ENCODE peak calls at places on chromosomes 6 and 20, in ten cellular contexts. Q is right atrium auricular region, Z is K562, E is Peyer's patch, B is astrocyte, H is body of pancreas, D is upper lobe of left lung, U is cardiac muscle cell, F is mammary epithelial cell, W is endothelial cell of umbilical vein. C is an unnamed sample.

GRCh38 chr6:8006208-8006607 is 58.0 kb downstream of the BLOC1S5 start:
- DNase-seq in W (peak; percentile 80), H (no peak), Q (no peak), F (peak; percentile 13), Z (peak; percentile 55), U (peak; percentile 70), E (no peak), B (no peak), D (no peak), C (no peak)

GRCh38 chr6:53151676-53152075 is 3.0 kb upstream of the GCM1 start:
- DNase-seq in D (no peak), W (no peak), H (no peak), E (no peak), Z (peak; percentile 25), U (peak; percentile 26), F (no peak), Q (no peak), B (no peak), C (no peak)

GRCh38 chr20:4038047-4038459 is 22.7 kb upstream of the RNF24 start:
- DNase-seq in Q (no peak), W (no peak), Z (peak; percentile 77), E (peak; percentile 76), H (peak; percentile 33), D (peak; percentile 63), U (peak; percentile 87), B (peak; percentile 86), F (peak; percentile 75), C (peak; percentile 60)

GRCh38 chr6:109457596-109457996 is 2.0 kb upstream of the MICAL1 start:
- DNase-seq in U (no peak), E (no peak), F (no peak), B (no peak), D (no peak), H (no peak), W (no peak), Z (no peak), Q (no peak), C (no peak)

GRCh38 chr6:144158133-144158532 is 7.8 kb downstream of the STX11 start:
- DNase-seq in B (peak; percentile 92), H (peak; percentile 55), U (peak; percentile 97), D (no peak), Z (no peak), W (peak; percentile 79), Q (peak; percentile 76), E (no peak), F (peak; percentile 46), C (peak; percentile 79)

GRCh38 chr6:147922764-147923163 is 414.3 kb downstream of the SAMD5 start:
- DNase-seq in U (no peak), F (no peak), H (no peak), E (no peak), Q (no peak), D (no peak), Z (no peak), B (no peak), W (no peak), C (no peak)

GRCh38 chr6:148177589-148178233 is 164.9 kb upstream of the SASH1 start:
- DNase-seq in Q (peak; percentile 67), Z (peak; percentile 34), D (no peak), E (peak; percentile 20), W (peak; percentile 72), H (peak; percentile 70), F (peak; percentile 35), U (peak; percentile 79), B (no peak), C (peak; percentile 81)

GRCh38 chr20:23832775-23833508 is 6.4 kb upstream of the CST2 start:
- DNase-seq in H (no peak), W (no peak), D (no peak), B (no peak), Z (no peak), F (peak; percentile 70), U (no peak), Q (no peak), E (no peak), C (no peak)

GRCh38 chr6:129432738-129433137 is 277.2 kb downstream of the ARHGAP18 start:
- DNase-seq in F (peak; percentile 9), Q (no peak), Z (peak; percentile 8), B (no peak), E (no peak), H (no peak), D (no peak), U (peak; percentile 3), W (no peak), C (no peak)
- TF ChIP-seq CTCF in F (peak; percentile 39), Q (peak; percentile 20), Z (peak; percentile 15), B (no peak), E (no peak), H (no peak), D (no peak), U (no peak), W (peak; percentile 15), C (no peak)

GRCh38 chr6:20907486-20908071 is 373.3 kb downstream of the CDKAL1 start:
- DNase-seq in H (no peak), E (no peak), W (no peak), F (no peak), U (no peak), D (peak; percentile 33), B (no peak), Z (peak; percentile 15), Q (no peak), C (no peak)

GRCh38 chr6:20905377-20905776 is 371.1 kb downstream of the CDKAL1 start:
- DNase-seq in H (no peak), D (no peak), U (no peak), Z (no peak), E (no peak), B (no peak), F (no peak), Q (no peak), W (no peak), C (no peak)

GRCh38 chr6:20911826-20912225 is 377.6 kb downstream of the CDKAL1 start:
- DNase-seq in B (no peak), U (no peak), D (no peak), H (no peak), F (no peak), E (no peak), Z (no peak), Q (no peak), W (no peak), C (no peak)

GRCh38 chr6:20909621-20910020 is 375.4 kb downstream of the CDKAL1 start:
- DNase-seq in E (no peak), F (no peak), B (no peak), H (peak; percentile 76), Z (no peak), W (no peak), U (no peak), D (no peak), Q (no peak), C (no peak)

DNA sequence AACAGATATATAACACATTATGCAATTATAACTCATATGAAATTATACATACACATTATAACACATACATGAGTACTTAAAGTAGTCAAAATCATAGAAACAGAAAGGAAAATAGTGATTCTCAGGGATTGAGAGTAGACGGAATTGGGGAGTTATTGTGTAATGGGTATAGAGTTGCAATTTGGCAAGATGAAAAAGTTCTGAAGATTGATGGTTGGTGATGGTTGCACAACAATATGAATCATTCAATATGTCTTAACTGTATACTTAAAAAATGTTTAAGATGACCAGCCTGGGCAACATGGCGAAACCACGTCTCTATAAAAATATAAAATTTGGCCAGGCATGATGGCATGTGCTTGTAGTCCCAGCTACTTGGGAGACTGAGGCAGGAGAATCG is 372.7 kb downstream of the CDKAL1 start:
- DNase-seq in Z (no peak), H (no peak), W (no peak), D (no peak), B (peak; percentile 76), F (peak; percentile 76), E (no peak), Q (no peak), U (peak; percentile 92), C (no peak)
- H3K4me1 ChIP-seq in Z (no peaks in the 10 kb centered on the region), H (peaks cover 9% of the 10 kb centered on the region), W (peaks cover 8% of the 10 kb centered on the region), D (no peaks in the 10 kb centered on the region), B (no peaks in the 10 kb centered on the region), F (peaks cover 2% of the 10 kb centered on the region), E (no peaks in the 10 kb centered on the region), Q (no peaks in the 10 kb centered on the region), U (no peaks in the 10 kb centered on the region), C (no peaks in the 10 kb centered on the region)

GRCh38 chr20:20710847-20711315 is 1.6 kb downstream of the RALGAPA2 start:
- DNase-seq in Z (no peak), Q (no peak), E (no peak), F (peak; percentile 52), W (peak; percentile 34), B (no peak), U (no peak), D (no peak), H (peak; percentile 77), C (peak; percentile 40)

GRCh38 chr20:20709858-20710257 is 2.6 kb downstream of the RALGAPA2 start:
- DNase-seq in Q (no peak), D (no peak), W (peak; percentile 55), U (no peak), E (no peak), F (no peak), Z (no peak), B (no peak), H (no peak), C (no peak)

GRCh38 chr20:20712004-20712473 is 405 bp downstream of the RALGAPA2 start:
- DNase-seq in Z (no peak), W (peak; percentile 18), D (no peak), E (no peak), B (no peak), U (no peak), H (peak; percentile 53), F (no peak), Q (no peak), C (peak; percentile 59)

GRCh38 chr20:20711413-20711812 is 1.0 kb downstream of the RALGAPA2 start:
- DNase-seq in Z (no peak), W (peak; percentile 21), H (peak; percentile 25), B (no peak), U (no peak), F (peak; percentile 8), Q (no peak), D (no peak), E (peak; percentile 35), C (peak; percentile 28)

DNA sequence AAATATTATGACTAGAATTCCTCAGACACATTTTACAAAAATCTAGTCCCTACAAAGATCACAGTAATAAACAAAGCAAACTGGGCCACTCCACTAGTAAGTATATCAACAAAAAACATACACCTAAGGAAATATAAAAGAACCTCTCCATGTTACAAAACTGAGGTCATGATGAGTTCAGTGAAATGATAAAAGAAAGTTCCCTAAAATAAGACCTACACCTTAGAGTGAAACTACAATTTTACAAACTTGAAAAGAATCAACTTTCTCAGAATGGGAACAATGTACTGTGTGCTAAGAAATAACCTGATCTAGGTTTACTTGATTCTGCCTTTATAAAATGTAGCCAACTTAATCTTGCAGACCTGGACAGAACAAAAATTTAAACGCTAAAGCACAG is 2.0 kb downstream of the RALGAPA2 start:
- DNase-seq in W (no peak), E (no peak), D (no peak), F (no peak), U (no peak), Z (no peak), B (no peak), H (no peak), Q (no peak), C (no peak)
- H3K27ac ChIP-seq in W (no peak overlapping the region), E (peak overlapping the region; percentile 94), D (peak overlapping the region; percentile 94), F (no peak overlapping the region), U (no peak overlapping the region), Z (no peak overlapping the region), B (no peak overlapping the region), H (peak overlapping the region; percentile 93), Q (peak overlapping the region; percentile 93), C (peak overlapping the region; percentile 52)

GRCh38 chr6:24935323-24935722 is 437 bp downstream of the RIPOR2 start:
- DNase-seq in U (no peak), E (no peak), Z (no peak), D (no peak), W (no peak), F (no peak), H (no peak), B (peak; percentile 24), Q (no peak), C (no peak)

GRCh38 chr6:24936641-24937317 is 1.0 kb upstream of the RIPOR2 start:
- DNase-seq in D (no peak), U (no peak), E (peak; percentile 58), Z (no peak), W (no peak), F (peak; percentile 34), B (no peak), H (no peak), Q (no peak), C (peak; percentile 32)

GRCh38 chr6:24933266-24933665 is 2.5 kb downstream of the RIPOR2 start:
- DNase-seq in H (no peak), E (no peak), B (no peak), W (no peak), D (no peak), Q (no peak), U (no peak), Z (no peak), F (no peak), C (no peak)

GRCh38 chr6:24933868-24934401 is 1.8 kb downstream of the RIPOR2 start:
- DNase-seq in F (no peak), B (no peak), Z (peak; percentile 56), D (no peak), H (no peak), Q (no peak), U (peak; percentile 34), E (peak; percentile 75), W (peak; percentile 22), C (no peak)

GRCh38 chr6:24935753-24936152 is at the start of gene RIPOR2:
- DNase-seq in F (no peak), E (peak; percentile 83), Q (no peak), Z (no peak), U (no peak), W (no peak), H (no peak), D (peak; percentile 46), B (no peak), C (no peak)
- TF ChIP-seq CTCF in F (no peak), E (no peak), Q (no peak), Z (no peak), U (peak; percentile 7), W (no peak), H (no peak), D (peak; percentile 11), B (no peak), C (no peak)